ENCODE peak calls at places on chromosomes 1 and 21, in nine cellular contexts. R is AG09309, W is tibial nerve, B is adrenal gland, O is Calu3, F is epithelial cell of esophagus, D is BE2C, X is PC-3, J is transverse colon. N is an unnamed sample.

GRCh38 chr1:59686574-59686973 is 128.2 kb upstream of the HOOK1 start:
- DNase-seq in R (no peak), W (no peak), B (no peak), O (no peak), F (no peak), D (no peak), X (no peak), J (no peak), N (no peak)

GRCh38 chr1:57450981-57451380 is 27.1 kb upstream of the DAB1 start:
- DNase-seq in R (no peak), W (no peak), B (no peak), O (no peak), F (no peak), D (no peak), X (no peak), J (no peak), N (no peak)

GRCh38 chr1:184051138-184051484 is 419 bp upstream of the TSEN15 start:
- DNase-seq in R (no peak), W (no peak), B (no peak), O (no peak), F (no peak), D (no peak), X (no peak), J (no peak), N (no peak)

GRCh38 chr1:118339431-118340146 is 154.6 kb upstream of the SPAG17 start:
- DNase-seq in R (no peak), W (no peak), B (no peak), O (no peak), F (peak; percentile 77), D (no peak), X (peak; percentile 75), J (no peak), N (no peak)

GRCh38 chr1:66505671-66506392 is 28.1 kb upstream of the SGIP1 start:
- DNase-seq in R (no peak), W (no peak), B (no peak), O (no peak), F (no peak), D (no peak), X (no peak), J (no peak), N (no peak)

GRCh38 chr21:16211339-16212303 is 481.8 kb downstream of the USP25 start:
- DNase-seq in R (no peak), W (no peak), B (no peak), O (no peak), F (peak; percentile 48), D (no peak), X (no peak), J (no peak), N (no peak)

GRCh38 chr1:21261551-21262281 is 28.5 kb downstream of the ECE1 start:
- DNase-seq in R (peak; percentile 88), W (peak; percentile 73), B (peak; percentile 90), O (peak; percentile 69), F (peak; percentile 83), D (no peak), X (peak; percentile 67), J (peak; percentile 53), N (no peak)

GRCh38 chr1:227785812-227786608 is 29.5 kb upstream of the PRSS38 start:
- DNase-seq in R (no peak), W (peak; percentile 2), B (no peak), O (no peak), F (no peak), D (no peak), X (no peak), J (no peak), N (no peak)

GRCh38 chr1:229252228-229252984 is 18.5 kb upstream of the RAB4A start:
- DNase-seq in R (no peak), W (no peak), B (no peak), O (no peak), F (no peak), D (peak; percentile 23), X (no peak), J (no peak), N (no peak)

DNA sequence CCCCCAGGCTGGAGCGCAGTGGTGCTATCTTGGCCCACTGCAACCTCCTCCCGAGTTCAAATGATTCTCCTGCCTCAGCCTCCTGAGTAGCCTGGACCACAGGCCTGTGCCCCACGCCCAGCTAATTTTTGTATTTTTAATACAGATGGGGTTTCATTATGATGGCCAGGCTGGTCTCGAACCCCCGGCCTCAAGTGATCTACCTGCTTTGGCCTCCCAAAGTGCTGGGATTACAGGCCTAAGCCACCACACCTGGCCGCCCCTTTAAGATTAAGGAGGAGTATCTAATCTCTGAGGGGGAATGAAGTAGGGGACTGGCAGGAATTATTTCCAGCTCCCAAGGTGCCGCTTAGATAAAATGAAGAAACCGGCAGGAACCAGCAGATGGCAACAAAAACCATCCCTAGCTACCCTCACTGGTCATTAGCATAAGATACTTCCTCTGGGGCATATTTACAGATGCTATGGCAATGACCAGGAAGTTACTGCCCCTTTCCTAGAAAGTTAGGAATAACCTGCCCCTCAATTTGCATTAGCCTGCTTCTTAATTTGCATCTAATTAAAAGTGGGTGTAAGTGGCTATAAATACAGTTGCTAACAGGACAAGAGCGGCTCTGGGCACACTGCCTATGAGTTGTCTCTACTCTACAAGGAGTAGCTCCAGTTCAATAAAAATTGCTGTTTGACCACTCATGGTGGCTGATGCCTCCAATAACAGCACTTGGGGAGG is 7.1 kb upstream of the NSUN4 start:
- DNase-seq in R (no peak), W (no peak), B (peak; percentile 26), O (peak; percentile 51), F (peak; percentile 60), D (no peak), X (peak; percentile 60), J (no peak), N (peak; percentile 47)
- TF ChIP-seq CTCF in R (peak; percentile 22), W (no peak), B (peak; percentile 16), O (no peak), F (peak; percentile 45), D (peak; percentile 43), X (peak; percentile 64), J (peak; percentile 10), N (peak; percentile 43)

GRCh38 chr1:22673486-22674409 is 20.7 kb downstream of the C1QB start:
- DNase-seq in R (peak; percentile 28), W (peak; percentile 60), B (peak; percentile 41), O (peak; percentile 58), F (peak; percentile 62), D (peak; percentile 56), X (peak; percentile 74), J (peak; percentile 79), N (peak; percentile 71)
- TF ChIP-seq CTCF in R (peak; percentile 87), W (peak; percentile 61), B (peak; percentile 40), O (peak; percentile 63), F (peak; percentile 85), D (peak; percentile 75), X (peak; percentile 88), J (peak; percentile 69), N (peak; percentile 79)

GRCh38 chr1:204285438-204286322 is 71.9 kb upstream of the GOLT1A start:
- DNase-seq in R (no peak), W (no peak), B (no peak), O (no peak), F (no peak), D (no peak), X (no peak), J (no peak), N (no peak)

GRCh38 chr1:204282801-204283200 is 69.0 kb upstream of the GOLT1A start:
- DNase-seq in R (no peak), W (no peak), B (no peak), O (no peak), F (no peak), D (no peak), X (no peak), J (no peak), N (no peak)

GRCh38 chr1:204286323-204286714 is 72.5 kb upstream of the GOLT1A start:
- DNase-seq in R (no peak), W (no peak), B (no peak), O (no peak), F (no peak), D (no peak), X (no peak), J (no peak), N (no peak)

GRCh38 chr1:204284929-204285328 is 71.1 kb upstream of the GOLT1A start:
- DNase-seq in R (no peak), W (no peak), B (no peak), O (no peak), F (no peak), D (no peak), X (no peak), J (no peak), N (no peak)

DNA sequence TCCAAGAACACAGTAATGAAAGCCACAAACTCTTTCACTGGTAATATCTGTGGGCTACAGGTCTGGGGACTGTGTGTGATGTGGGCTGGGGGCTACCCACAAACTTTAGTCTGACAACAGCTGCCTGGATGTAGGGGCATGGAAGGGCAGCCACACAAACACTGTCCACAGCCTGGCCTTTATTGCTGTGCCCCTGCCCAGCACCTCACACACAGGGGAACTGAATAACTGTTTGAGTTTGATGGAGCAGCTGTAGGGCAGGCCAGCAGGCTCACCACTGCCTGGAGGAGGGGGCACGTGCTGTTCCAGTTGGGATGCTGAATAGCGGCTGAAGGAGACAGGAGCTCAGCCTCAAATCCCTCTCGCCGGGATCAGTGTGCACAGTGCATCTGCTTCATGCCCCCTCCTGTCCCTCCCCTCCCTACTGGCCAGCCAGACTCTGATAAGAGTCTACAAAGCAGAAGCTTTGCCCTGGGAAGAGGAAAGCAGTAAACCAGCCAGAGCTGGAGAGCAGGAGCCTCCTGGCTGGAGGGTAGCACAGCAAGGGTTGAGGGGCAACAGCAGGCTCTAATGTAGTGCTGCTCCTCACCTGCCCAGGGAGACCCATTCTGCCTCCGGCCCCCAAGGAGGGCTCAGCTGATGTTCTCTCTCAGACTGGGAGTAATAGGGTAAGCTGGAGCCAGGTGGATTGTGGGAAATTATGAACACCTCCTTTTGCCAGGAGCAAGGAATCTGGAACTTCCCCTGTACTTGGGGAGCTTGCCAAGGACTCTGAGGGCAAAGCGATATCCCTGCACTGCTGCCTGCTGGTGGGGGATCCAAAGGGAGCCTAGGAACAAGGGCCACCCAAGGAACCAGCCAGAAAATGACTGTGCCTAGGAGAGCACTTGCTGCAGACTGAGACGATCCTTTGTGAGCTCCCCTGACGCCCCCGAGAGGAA is 70.2 kb upstream of the GOLT1A start:
- DNase-seq in R (no peak), W (no peak), B (no peak), O (no peak), F (no peak), D (peak; percentile 75), X (no peak), J (no peak), N (no peak)
- TF ChIP-seq CTCF in R (no peak), W (no peak), B (no peak), O (no peak), F (no peak), D (peak; percentile 15), X (no peak), J (no peak), N (no peak)

GRCh38 chr1:238955934-238956333 is 430.4 kb upstream of the CHRM3 start:
- DNase-seq in R (no peak), W (no peak), B (no peak), O (no peak), F (no peak), D (no peak), X (peak; percentile 29), J (no peak), N (no peak)

GRCh38 chr1:238954865-238955264 is 431.5 kb upstream of the CHRM3 start:
- DNase-seq in R (no peak), W (no peak), B (no peak), O (no peak), F (peak; percentile 34), D (no peak), X (peak; percentile 93), J (no peak), N (no peak)

GRCh38 chr1:238950786-238951185 is 435.6 kb upstream of the CHRM3 start:
- DNase-seq in R (no peak), W (no peak), B (no peak), O (no peak), F (no peak), D (no peak), X (no peak), J (no peak), N (no peak)

GRCh38 chr1:238953448-238953847 is 432.9 kb upstream of the CHRM3 start:
- DNase-seq in R (no peak), W (no peak), B (no peak), O (no peak), F (no peak), D (no peak), X (peak; percentile 32), J (no peak), N (no peak)

GRCh38 chr1:238951809-238952208 is 434.6 kb upstream of the CHRM3 start:
- DNase-seq in R (peak; percentile 28), W (peak; percentile 24), B (peak; percentile 23), O (peak; percentile 63), F (peak; percentile 71), D (peak; percentile 49), X (peak; percentile 81), J (no peak), N (no peak)
- TF ChIP-seq CTCF in R (peak; percentile 63), W (peak; percentile 17), B (peak; percentile 11), O (peak; percentile 61), F (peak; percentile 61), D (peak; percentile 72), X (peak; percentile 93), J (peak; percentile 23), N (no peak)